ENCODE peak calls at places on chromosomes 3 and 15, in seven cellular contexts. One of them, this sample, is unnamed.

GRCh38 chr3:124217542-124217941 is 225.6 kb upstream of the ROPN1 start:
- DNase-seq in CD4-positive, alpha-beta memory T cell: no peak
- DNase-seq in hepatic stellate cell: peak
- DNase-seq in AML-193: peak
- DNase-seq in WTC11: peak
- DNase-seq in SHP77: no peak
- DNase-seq in IMR-90: peak
- DNase-seq in this sample: peak

GRCh38 chr3:169668957-169669681 is 5.6 kb upstream of the MECOM start:
- DNase-seq in SHP77: peak
- DNase-seq in WTC11: peak
- DNase-seq in IMR-90: peak
- DNase-seq in CD4-positive, alpha-beta memory T cell: no peak
- DNase-seq in hepatic stellate cell: no peak
- DNase-seq in AML-193: no peak
- DNase-seq in this sample: peak

GRCh38 chr3:24264748-24265158 is 229.9 kb downstream of the THRB start:
- DNase-seq in SHP77: peak
- DNase-seq in CD4-positive, alpha-beta memory T cell: no peak
- DNase-seq in hepatic stellate cell: peak
- DNase-seq in WTC11: no peak
- DNase-seq in AML-193: peak
- DNase-seq in IMR-90: peak
- DNase-seq in this sample: peak

GRCh38 chr3:64186667-64187064 is 38.6 kb downstream of the PRICKLE2 start:
- DNase-seq in CD4-positive, alpha-beta memory T cell: no peak
- DNase-seq in SHP77: no peak
- DNase-seq in AML-193: no peak
- DNase-seq in WTC11: no peak
- DNase-seq in IMR-90: no peak
- DNase-seq in hepatic stellate cell: no peak
- DNase-seq in this sample: no peak

GRCh38 chr3:110077093-110077492 is 739.7 kb upstream of the DPPA4 start:
- DNase-seq in SHP77: no peak
- DNase-seq in IMR-90: no peak
- DNase-seq in CD4-positive, alpha-beta memory T cell: no peak
- DNase-seq in hepatic stellate cell: no peak
- DNase-seq in WTC11: no peak
- DNase-seq in AML-193: no peak
- DNase-seq in this sample: no peak

GRCh38 chr3:37861540-37862051 is at the start of gene CTDSPL:
- DNase-seq in IMR-90: peak
- DNase-seq in SHP77: no peak
- DNase-seq in AML-193: peak
- DNase-seq in CD4-positive, alpha-beta memory T cell: no peak
- DNase-seq in WTC11: peak
- DNase-seq in hepatic stellate cell: peak
- DNase-seq in this sample: peak

GRCh38 chr3:38131621-38132369 is 5.1 kb downstream of the ACAA1 start:
- DNase-seq in CD4-positive, alpha-beta memory T cell: peak
- DNase-seq in WTC11: peak
- DNase-seq in hepatic stellate cell: no peak
- DNase-seq in AML-193: peak
- DNase-seq in IMR-90: peak
- DNase-seq in SHP77: peak
- DNase-seq in this sample: peak

GRCh38 chr3:146170591-146170990 is 9.6 kb upstream of the PLOD2 start:
- DNase-seq in SHP77: no peak
- DNase-seq in WTC11: no peak
- DNase-seq in hepatic stellate cell: no peak
- DNase-seq in IMR-90: no peak
- DNase-seq in CD4-positive, alpha-beta memory T cell: no peak
- DNase-seq in AML-193: no peak
- DNase-seq in this sample: no peak

GRCh38 chr15:33278816-33279612 is 31.8 kb upstream of the RYR3 start:
- DNase-seq in SHP77: no peak
- DNase-seq in WTC11: no peak
- DNase-seq in hepatic stellate cell: peak
- DNase-seq in IMR-90: peak
- DNase-seq in AML-193: no peak
- DNase-seq in CD4-positive, alpha-beta memory T cell: no peak
- DNase-seq in this sample: peak

GRCh38 chr3:69739204-69740102 is at the start of gene MITF:
- DNase-seq in WTC11: peak
- DNase-seq in CD4-positive, alpha-beta memory T cell: no peak
- DNase-seq in SHP77: peak
- DNase-seq in IMR-90: peak
- DNase-seq in AML-193: no peak
- DNase-seq in hepatic stellate cell: peak
- DNase-seq in this sample: peak

GRCh38 chr3:41199866-41200668 is 762 bp downstream of the CTNNB1 start:
- DNase-seq in SHP77: no peak
- DNase-seq in WTC11: peak
- DNase-seq in hepatic stellate cell: peak
- DNase-seq in AML-193: peak
- DNase-seq in CD4-positive, alpha-beta memory T cell: peak
- DNase-seq in IMR-90: no peak
- DNase-seq in this sample: peak

GRCh38 chr3:179706233-179706632 is 53.4 kb downstream of the USP13 start:
- DNase-seq in IMR-90: peak
- DNase-seq in hepatic stellate cell: no peak
- DNase-seq in AML-193: no peak
- DNase-seq in WTC11: no peak
- DNase-seq in CD4-positive, alpha-beta memory T cell: no peak
- DNase-seq in SHP77: no peak
- DNase-seq in this sample: peak

GRCh38 chr15:61474796-61475195 is 245.7 kb upstream of the RORA start:
- DNase-seq in AML-193: no peak
- DNase-seq in hepatic stellate cell: no peak
- DNase-seq in WTC11: no peak
- DNase-seq in CD4-positive, alpha-beta memory T cell: no peak
- DNase-seq in IMR-90: no peak
- DNase-seq in SHP77: no peak
- DNase-seq in this sample: peak

GRCh38 chr3:158789592-158789991 is 12.3 kb upstream of the MFSD1 start:
- DNase-seq in CD4-positive, alpha-beta memory T cell: no peak
- DNase-seq in SHP77: peak
- DNase-seq in hepatic stellate cell: no peak
- DNase-seq in IMR-90: peak
- DNase-seq in WTC11: no peak
- DNase-seq in AML-193: peak
- DNase-seq in this sample: peak

GRCh38 chr15:58302832-58303231 is 129.0 kb upstream of the LIPC start:
- DNase-seq in CD4-positive, alpha-beta memory T cell: no peak
- DNase-seq in SHP77: no peak
- DNase-seq in IMR-90: peak
- DNase-seq in AML-193: no peak
- DNase-seq in hepatic stellate cell: no peak
- DNase-seq in WTC11: no peak
- DNase-seq in this sample: no peak

GRCh38 chr15:92315595-92316211 is 78.0 kb upstream of the ST8SIA2 start:
- DNase-seq in CD4-positive, alpha-beta memory T cell: no peak
- DNase-seq in AML-193: no peak
- DNase-seq in IMR-90: no peak
- DNase-seq in WTC11: no peak
- DNase-seq in hepatic stellate cell: no peak
- DNase-seq in SHP77: no peak
- DNase-seq in this sample: no peak

GRCh38 chr15:34116620-34117019 is 14.7 kb downstream of the PGBD4 start:
- DNase-seq in SHP77: no peak
- DNase-seq in IMR-90: no peak
- DNase-seq in AML-193: no peak
- DNase-seq in hepatic stellate cell: no peak
- DNase-seq in WTC11: no peak
- DNase-seq in CD4-positive, alpha-beta memory T cell: no peak
- DNase-seq in this sample: no peak

GRCh38 chr3:30354513-30354912 is 251.9 kb upstream of the TGFBR2 start:
- DNase-seq in AML-193: no peak
- DNase-seq in SHP77: peak
- DNase-seq in WTC11: no peak
- DNase-seq in IMR-90: no peak
- DNase-seq in CD4-positive, alpha-beta memory T cell: no peak
- DNase-seq in hepatic stellate cell: no peak
- DNase-seq in this sample: no peak

GRCh38 chr3:4816718-4817117 is 162.5 kb upstream of the BHLHE40 start:
- DNase-seq in WTC11: no peak
- DNase-seq in IMR-90: no peak
- DNase-seq in hepatic stellate cell: no peak
- DNase-seq in AML-193: no peak
- DNase-seq in SHP77: no peak
- DNase-seq in CD4-positive, alpha-beta memory T cell: no peak
- DNase-seq in this sample: no peak

GRCh38 chr15:78242128-78242527 is 7.8 kb upstream of the ACSBG1 start:
- DNase-seq in AML-193: peak
- DNase-seq in hepatic stellate cell: no peak
- DNase-seq in SHP77: no peak
- DNase-seq in IMR-90: no peak
- DNase-seq in WTC11: peak
- DNase-seq in CD4-positive, alpha-beta memory T cell: no peak
- DNase-seq in this sample: peak

GRCh38 chr15:43920815-43921214 is 94.0 kb downstream of the WDR76 start:
- DNase-seq in CD4-positive, alpha-beta memory T cell: no peak
- DNase-seq in IMR-90: peak
- DNase-seq in hepatic stellate cell: no peak
- DNase-seq in WTC11: peak
- DNase-seq in AML-193: no peak
- DNase-seq in SHP77: no peak
- DNase-seq in this sample: peak

GRCh38 chr15:43433160-43433559 is 59.8 kb downstream of the TP53BP1 start:
- DNase-seq in AML-193: no peak
- DNase-seq in hepatic stellate cell: no peak
- DNase-seq in WTC11: no peak
- DNase-seq in SHP77: no peak
- DNase-seq in IMR-90: peak
- DNase-seq in CD4-positive, alpha-beta memory T cell: no peak
- DNase-seq in this sample: peak

GRCh38 chr3:50652709-50653108 is 22.0 kb upstream of the DOCK3 start:
- DNase-seq in AML-193: peak
- DNase-seq in hepatic stellate cell: no peak
- DNase-seq in SHP77: peak
- DNase-seq in WTC11: peak
- DNase-seq in CD4-positive, alpha-beta memory T cell: peak
- DNase-seq in IMR-90: peak
- DNase-seq in this sample: no peak

GRCh38 chr3:80586338-80586737 is 818.5 kb upstream of the ROBO1 start:
- DNase-seq in IMR-90: no peak
- DNase-seq in SHP77: no peak
- DNase-seq in CD4-positive, alpha-beta memory T cell: no peak
- DNase-seq in AML-193: no peak
- DNase-seq in WTC11: no peak
- DNase-seq in hepatic stellate cell: no peak
- DNase-seq in this sample: no peak

GRCh38 chr3:8976540-8977182 is 13.4 kb upstream of the RAD18 start:
- DNase-seq in AML-193: no peak
- DNase-seq in hepatic stellate cell: no peak
- DNase-seq in IMR-90: no peak
- DNase-seq in CD4-positive, alpha-beta memory T cell: no peak
- DNase-seq in WTC11: no peak
- DNase-seq in SHP77: no peak
- DNase-seq in this sample: no peak

GRCh38 chr3:69902386-69902785 is 97.1 kb upstream of the SAMMSON start:
- DNase-seq in SHP77: no peak
- DNase-seq in hepatic stellate cell: no peak
- DNase-seq in CD4-positive, alpha-beta memory T cell: no peak
- DNase-seq in WTC11: no peak
- DNase-seq in IMR-90: no peak
- DNase-seq in AML-193: no peak
- DNase-seq in this sample: no peak

GRCh38 chr3:74066456-74066855 is 441.7 kb upstream of the PDZRN3 start:
- DNase-seq in SHP77: no peak
- DNase-seq in IMR-90: no peak
- DNase-seq in CD4-positive, alpha-beta memory T cell: no peak
- DNase-seq in hepatic stellate cell: no peak
- DNase-seq in AML-193: no peak
- DNase-seq in WTC11: no peak
- DNase-seq in this sample: no peak

This sample was measured in choroid plexus epithelial cell.